ENCODE peak calls at places on chromosomes 3 and 15, in six cellular contexts. O, C, X, T, Q and S are unnamed samples.

GRCh38 chr3:43105597-43106292 is at the start of gene POMGNT2:
- DNase-seq in C (peak; percentile 92), Q (no peak), X (peak; percentile 80), T (peak; percentile 68), O (peak; percentile 72), S (peak; percentile 93)

GRCh38 chr3:54756330-54756731 is 171.5 kb downstream of the LRTM1 start:
- DNase-seq in Q (no peak), O (peak; percentile 71), T (no peak), C (no peak), X (no peak), S (no peak)

GRCh38 chr15:42736178-42736792 is 643 bp downstream of the CDAN1 start:
- DNase-seq in X (no peak), T (no peak), C (peak; percentile 64), O (no peak), Q (no peak), S (no peak)

GRCh38 chr15:67183443-67184169 is 70.9 kb downstream of the AAGAB start:
- DNase-seq in C (no peak), Q (no peak), O (no peak), X (no peak), T (no peak), S (peak; percentile 33)

GRCh38 chr3:12894629-12895028 is 53.3 kb upstream of the RPL32 start:
- DNase-seq in X (no peak), Q (no peak), O (peak; percentile 57), C (no peak), T (no peak), S (no peak)

GRCh38 chr3:139473155-139473771 is 3.1 kb downstream of the RBP2 start:
- DNase-seq in C (no peak), O (peak; percentile 86), Q (no peak), X (no peak), T (no peak), S (no peak)

GRCh38 chr3:64815195-64815627 is 127.4 kb upstream of the ADAMTS9 start:
- DNase-seq in X (no peak), C (no peak), T (no peak), Q (no peak), O (peak; percentile 40), S (no peak)

GRCh38 chr3:38374221-38374620 is 27.6 kb downstream of the XYLB start:
- DNase-seq in Q (no peak), O (no peak), X (no peak), C (no peak), T (no peak), S (no peak)

GRCh38 chr15:37135225-37135624 is 34.9 kb upstream of the MEIS2 start:
- DNase-seq in Q (no peak), T (no peak), O (peak; percentile 17), C (no peak), X (no peak), S (no peak)

GRCh38 chr3:161500057-161500836 is 3.6 kb downstream of the OTOL1 start:
- DNase-seq in C (no peak), O (peak; percentile 93), Q (no peak), X (no peak), T (no peak), S (no peak)

GRCh38 chr3:94036909-94037507 is 8.6 kb upstream of the STX19 start:
- DNase-seq in C (no peak), Q (no peak), X (no peak), O (peak; percentile 20), T (no peak), S (no peak)

GRCh38 chr3:113264249-113264648 is 52.9 kb downstream of the BOC start:
- DNase-seq in C (no peak), O (no peak), Q (no peak), T (peak; percentile 76), X (peak; percentile 35), S (no peak)

GRCh38 chr3:21752749-21753347 is 1.8 kb upstream of the ZNF385D start:
- DNase-seq in O (peak; percentile 82), Q (no peak), C (no peak), X (no peak), T (no peak), S (no peak)

GRCh38 chr3:161475905-161476304 is 20.7 kb upstream of the OTOL1 start:
- DNase-seq in O (peak; percentile 39), C (no peak), Q (no peak), T (no peak), X (no peak), S (no peak)

GRCh38 chr3:133589503-133589902 is 16.0 kb downstream of the CDV3 start:
- DNase-seq in X (no peak), C (no peak), Q (no peak), T (no peak), O (no peak), S (no peak)

GRCh38 chr15:38651328-38652038 is 86.9 kb upstream of the RASGRP1 start:
- DNase-seq in T (no peak), O (no peak), C (no peak), Q (no peak), X (no peak), S (no peak)

GRCh38 chr15:78415284-78415683 is 22.7 kb upstream of the IREB2 start:
- DNase-seq in Q (no peak), C (no peak), X (no peak), T (peak; percentile 71), O (peak; percentile 17), S (no peak)

GRCh38 chr15:65634381-65634780 is 12.6 kb downstream of the SLC24A1 start:
- DNase-seq in Q (no peak), T (no peak), O (no peak), C (no peak), X (no peak), S (no peak)

GRCh38 chr15:98721166-98721565 is 72.8 kb downstream of the IGF1R start:
- DNase-seq in T (no peak), X (no peak), O (no peak), C (no peak), Q (no peak), S (no peak)

GRCh38 chr15:99120050-99120777 is 15.3 kb downstream of the SYNM start:
- DNase-seq in T (no peak), C (no peak), Q (no peak), O (no peak), X (no peak), S (no peak)

GRCh38 chr3:100753846-100754245 is 44.6 kb downstream of the TFG start:
- DNase-seq in T (no peak), O (no peak), X (no peak), Q (no peak), C (no peak), S (no peak)

GRCh38 chr3:45644063-45644462 is 45.1 kb upstream of the SACM1L start:
- DNase-seq in O (peak; percentile 96), Q (no peak), C (no peak), X (no peak), T (no peak), S (no peak)

GRCh38 chr3:103167850-103168249 is 733.0 kb downstream of the ZPLD1 start:
- DNase-seq in T (no peak), C (no peak), X (no peak), O (peak; percentile 33), Q (peak; percentile 2), S (no peak)

GRCh38 chr3:16053794-16054193 is 120.7 kb upstream of the GALNT15 start:
- DNase-seq in T (no peak), O (no peak), Q (no peak), X (no peak), C (no peak), S (peak; percentile 70)

GRCh38 chr3:179608931-179609720 is 4.5 kb downstream of the NDUFB5 start:
- DNase-seq in C (no peak), O (no peak), X (no peak), T (no peak), Q (peak; percentile 62), S (no peak)

GRCh38 chr3:63364909-63365308 is 86.8 kb downstream of the SYNPR start:
- DNase-seq in T (no peak), C (no peak), X (no peak), O (no peak), Q (no peak), S (no peak)

GRCh38 chr3:31364711-31365110 is 168.0 kb upstream of the STT3B start:
- DNase-seq in Q (no peak), X (no peak), C (no peak), O (no peak), T (no peak), S (no peak)

GRCh38 chr3:45666729-45667440 is 22.3 kb upstream of the SACM1L start:
- DNase-seq in O (no peak), X (no peak), C (peak; percentile 40), Q (no peak), T (no peak), S (peak; percentile 40)

GRCh38 chr3:73503781-73504180 is 121.0 kb downstream of the PDZRN3 start:
- DNase-seq in C (no peak), Q (no peak), T (peak; percentile 3), O (no peak), X (no peak), S (no peak)

GRCh38 chr3:60013241-60013640 is 963.4 kb upstream of the CFAP20DC start:
- DNase-seq in X (no peak), O (no peak), Q (no peak), C (no peak), T (no peak), S (no peak)

GRCh38 chr3:100525753-100526612 is 33.6 kb downstream of the TMEM45A start:
- DNase-seq in O (no peak), Q (no peak), X (no peak), C (no peak), T (no peak), S (peak; percentile 38)

GRCh38 chr3:134709563-134710312 is 58.9 kb upstream of the KY start:
- DNase-seq in T (no peak), X (no peak), Q (no peak), C (peak; percentile 18), O (no peak), S (no peak)

GRCh38 chr3:135018171-135018923 is 223.3 kb downstream of the EPHB1 start:
- DNase-seq in T (no peak), C (no peak), O (no peak), Q (peak; percentile 18), X (no peak), S (no peak)

GRCh38 chr3:19757773-19758172 is 176.2 kb downstream of the EFHB start:
- DNase-seq in X (no peak), T (no peak), O (peak; percentile 73), Q (no peak), C (no peak), S (no peak)

GRCh38 chr3:54670269-54671000 is 257.4 kb downstream of the LRTM1 start:
- DNase-seq in X (no peak), C (no peak), T (no peak), Q (no peak), O (peak; percentile 11), S (no peak)

GRCh38 chr15:61764141-61764540 is 296.1 kb downstream of the VPS13C start:
- DNase-seq in X (no peak), Q (no peak), T (no peak), C (no peak), O (no peak), S (no peak)

GRCh38 chr3:15860014-15860934 is 62.5 kb upstream of the ANKRD28 start:
- DNase-seq in T (peak; percentile 31), O (peak; percentile 27), X (peak; percentile 39), C (peak; percentile 71), Q (no peak), S (no peak)